ENCODE peak calls at places on chromosome 12, in ten cellular contexts. L, U, Q, C, K, V, J, M, A and D are unnamed samples. For H3K9me3, the result is how much of the 10 kb centered on the place peaks cover.

GRCh38 chr12:131222271-131223139 is 268.8 kb downstream of the ADGRD1 start:
- DNase-seq in M (no peak), V (peak), Q (no peak), J (no peak), A (peak), L (no peak), K (peak), C (no peak), U (no peak), D (no peak)

GRCh38 chr12:3680919-3681594 is 71.9 kb downstream of the CRACR2A start:
- DNase-seq in L (no peak), M (no peak), J (peak), Q (no peak), C (no peak), V (peak), U (peak), A (no peak), K (no peak), D (peak)

GRCh38 chr12:59425798-59426197 is 170.0 kb upstream of the SLC16A7 start:
- DNase-seq in C (no peak), L (no peak), U (no peak), V (no peak), Q (no peak), M (no peak), A (no peak), J (no peak), K (no peak), D (no peak)

GRCh38 chr12:95215925-95216324 is 1.3 kb downstream of the FGD6 start:
- DNase-seq in C (peak), A (no peak), K (no peak), V (no peak), L (peak), Q (no peak), J (no peak), U (no peak), M (no peak), D (no peak)

GRCh38 chr12:67002711-67003110 is 266.4 kb upstream of the CAND1 start:
- DNase-seq in J (no peak), V (no peak), Q (no peak), U (no peak), L (no peak), A (no peak), K (no peak), M (no peak), C (no peak), D (no peak)

GRCh38 chr12:114003286-114003685 is 37.2 kb upstream of the RBM19 start:
- DNase-seq in K (no peak), C (no peak), U (no peak), M (no peak), L (no peak), V (no peak), J (no peak), A (no peak), Q (no peak), D (no peak)

GRCh38 chr12:68113644-68114043 is 45.9 kb downstream of the IFNG start:
- DNase-seq in U (no peak), V (no peak), C (no peak), Q (no peak), M (no peak), K (no peak), A (no peak), L (no peak), J (no peak), D (no peak)

GRCh38 chr12:121773011-121773777 is 20.3 kb downstream of the RHOF start:
- DNase-seq in Q (peak), J (no peak), A (no peak), V (peak), U (peak), K (peak), C (peak), L (peak), M (peak), D (peak)

GRCh38 chr12:121826318-121826954 is 22.6 kb downstream of the SETD1B start:
- DNase-seq in K (no peak), Q (no peak), C (no peak), J (no peak), V (no peak), L (no peak), U (no peak), A (no peak), M (no peak), D (no peak)

GRCh38 chr12:90978117-90978770 is 23.3 kb upstream of the CCER1 start:
- DNase-seq in A (peak), K (no peak), V (no peak), J (no peak), C (peak), Q (no peak), U (no peak), L (peak), M (peak), D (no peak)

GRCh38 chr12:14664434-14665023 is 31.9 kb downstream of the GUCY2C start:
- DNase-seq in M (peak), L (peak), V (peak), U (peak), J (no peak), Q (no peak), A (no peak), C (peak), K (no peak), D (no peak)

GRCh38 chr12:100127766-100128508 is 14.7 kb downstream of the BLTP3B start:
- DNase-seq in U (no peak), A (no peak), V (peak), Q (no peak), K (no peak), C (no peak), L (peak), J (no peak), M (no peak), D (no peak)

GRCh38 chr12:66647034-66647691 is 31.7 kb downstream of the GRIP1 start:
- DNase-seq in V (no peak), Q (no peak), L (no peak), M (no peak), K (no peak), J (peak), C (no peak), U (no peak), A (no peak), D (no peak)

GRCh38 chr12:100652488-100652887 is 79.0 kb downstream of the GAS2L3 start:
- DNase-seq in C (no peak), U (no peak), Q (no peak), V (no peak), K (no peak), J (no peak), A (no peak), L (peak), M (no peak), D (no peak)

GRCh38 chr12:14955876-14956811 is 5.3 kb downstream of the ARHGDIB start:
- DNase-seq in V (no peak), M (no peak), Q (no peak), K (no peak), C (no peak), J (no peak), A (peak), U (no peak), L (no peak), D (no peak)

GRCh38 chr12:31031951-31032335 is 41.7 kb upstream of the DDX11 start:
- DNase-seq in M (no peak), C (no peak), Q (no peak), J (peak), L (no peak), U (no peak), A (no peak), V (no peak), K (no peak), D (no peak)

GRCh38 chr12:24861751-24862575 is 86.9 kb downstream of the BCAT1 start:
- DNase-seq in V (no peak), C (no peak), L (peak), Q (no peak), K (no peak), M (no peak), A (no peak), U (no peak), J (no peak), D (no peak)

GRCh38 chr12:88781909-88782308 is 201.6 kb upstream of the KITLG start:
- DNase-seq in L (no peak), V (no peak), Q (no peak), K (no peak), A (no peak), U (no peak), J (no peak), M (no peak), C (no peak), D (no peak)

GRCh38 chr12:12872934-12873275 is 18.5 kb upstream of the GPRC5A start:
- DNase-seq in V (no peak), C (no peak), K (no peak), A (no peak), L (no peak), J (no peak), U (no peak), M (no peak), Q (no peak), D (no peak)

GRCh38 chr12:122028601-122029560 is 7.2 kb downstream of the BCL7A start:
- DNase-seq in L (no peak), Q (no peak), A (peak), C (no peak), V (no peak), U (no peak), M (no peak), J (no peak), K (no peak), D (no peak)

GRCh38 chr12:110046451-110047187 is 1.7 kb downstream of the C12orf76 start:
- DNase-seq in L (peak), U (no peak), C (no peak), J (no peak), A (no peak), V (no peak), M (no peak), K (no peak), Q (no peak), D (no peak)

GRCh38 chr12:114668905-114669304 is 15.1 kb downstream of the TBX3 start:
- DNase-seq in J (no peak), U (no peak), K (no peak), M (no peak), C (no peak), Q (no peak), A (no peak), V (no peak), L (peak), D (no peak)

GRCh38 chr12:76586764-76587395 is 27.3 kb upstream of the OSBPL8 start:
- DNase-seq in A (no peak), V (peak), K (no peak), C (no peak), Q (no peak), J (no peak), L (peak), M (peak), U (no peak), D (no peak)

GRCh38 chr12:53782093-53782703 is 30.4 kb upstream of the CISTR start:
- DNase-seq in M (no peak), A (no peak), V (no peak), Q (no peak), K (no peak), U (no peak), J (no peak), C (no peak), L (no peak), D (no peak)

GRCh38 chr12:29149691-29150382 is 759 bp downstream of the FAR2 start:
- DNase-seq in M (peak), A (no peak), Q (no peak), K (peak), V (no peak), L (no peak), C (no peak), J (no peak), U (no peak), D (no peak)

GRCh38 chr12:22543246-22544037 is 900 bp downstream of the C2CD5 start:
- DNase-seq in K (peak), L (peak), A (peak), J (no peak), C (no peak), U (peak), V (peak), M (peak), Q (peak), D (peak)

GRCh38 chr12:109553471-109553870 is 19.8 kb downstream of the MMAB start:
- DNase-seq in U (no peak), V (no peak), Q (no peak), L (no peak), M (no peak), K (no peak), C (no peak), A (no peak), J (no peak), D (no peak)

GRCh38 chr12:60494249-60494648 is 898.4 kb downstream of the SLC16A7 start:
- DNase-seq in V (no peak), K (no peak), J (no peak), U (no peak), C (peak), A (no peak), M (peak), L (peak), Q (no peak), D (no peak)

GRCh38 chr12:19842116-19842515 is 402.8 kb downstream of the AEBP2 start:
- DNase-seq in J (no peak), M (no peak), U (no peak), Q (no peak), L (no peak), K (no peak), C (no peak), V (no peak), A (no peak), D (no peak)

GRCh38 chr12:42426733-42427132 is 100.8 kb downstream of the PPHLN1 start:
- DNase-seq in A (no peak), U (no peak), M (peak), Q (no peak), K (no peak), J (no peak), L (no peak), C (peak), V (no peak), D (no peak)

GRCh38 chr12:31003861-31004640 is 69.6 kb upstream of the DDX11 start:
- DNase-seq in L (no peak), A (no peak), K (no peak), J (no peak), Q (peak), U (no peak), C (no peak), V (no peak), M (no peak), D (no peak)

GRCh38 chr12:106030210-106031175 is 108.3 kb downstream of the NUAK1 start:
- DNase-seq in L (no peak), V (no peak), K (no peak), A (no peak), C (peak), J (peak), Q (no peak), U (no peak), M (no peak), D (no peak)

GRCh38 chr12:43912851-43913250 is 77.0 kb downstream of the TMEM117 start:
- DNase-seq in V (no peak), J (no peak), Q (no peak), C (no peak), K (no peak), L (no peak), U (no peak), M (no peak), A (no peak), D (no peak)

GRCh38 chr12:29428630-29429029 is 47.7 kb upstream of the ERGIC2 start:
- DNase-seq in U (no peak), A (peak), K (no peak), J (no peak), C (no peak), M (no peak), L (no peak), V (no peak), Q (no peak), D (no peak)

GRCh38 chr12:22459872-22460490 is 84.4 kb downstream of the C2CD5 start:
- DNase-seq in A (no peak), L (peak), M (peak), U (no peak), Q (no peak), J (no peak), K (no peak), C (peak), V (peak), D (no peak)

GRCh38 chr12:64757778-64758177 is 1.4 kb downstream of the GNS start:
- DNase-seq in C (no peak), Q (no peak), A (no peak), K (no peak), U (no peak), L (no peak), V (no peak), M (no peak), J (no peak), D (no peak)

GRCh38 chr12:47650469-47650868 is 55.4 kb downstream of the RPAP3 start:
- DNase-seq in Q (no peak), J (no peak), K (no peak), A (no peak), M (no peak), V (no peak), U (no peak), L (no peak), C (no peak), D (no peak)

GRCh38 chr12:105705765-105706164 is 375.3 kb downstream of the C12orf75 start:
- DNase-seq in C (peak), U (peak), J (no peak), M (peak), A (no peak), Q (no peak), V (peak), L (peak), K (no peak), D (peak)

GRCh38 chr12:115840159-115840558 is 437.3 kb downstream of the MED13L start:
- DNase-seq in C (peak), K (peak), L (peak), V (no peak), U (no peak), A (no peak), J (no peak), M (no peak), Q (no peak), D (no peak)
- TF ChIP-seq EP300 in C (peak), K (no peak), L (no peak), V (no peak), U (no peak), A (no peak), J (no peak), M (no peak), Q (no peak), D (no peak)

GRCh38 chr12:123828871-123829547 is 66.9 kb downstream of the DNAH10 start:
- DNase-seq in U (no peak), J (no peak), V (no peak), A (no peak), C (no peak), M (no peak), K (no peak), Q (no peak), L (peak), D (no peak)

GRCh38 chr12:123832052-123832451 is 70.0 kb downstream of the DNAH10 start:
- DNase-seq in A (no peak), V (no peak), U (no peak), Q (no peak), J (no peak), K (no peak), C (no peak), M (no peak), L (no peak), D (no peak)

GRCh38 chr12:123830675-123831074 is 68.6 kb downstream of the DNAH10 start:
- DNase-seq in V (no peak), C (no peak), A (no peak), M (no peak), J (no peak), U (no peak), K (no peak), Q (no peak), L (no peak), D (no peak)

GRCh38 chr12:123829561-123829960 is 67.5 kb downstream of the DNAH10 start:
- DNase-seq in C (no peak), K (no peak), Q (no peak), L (no peak), J (no peak), M (no peak), V (no peak), A (no peak), U (no peak), D (no peak)

GRCh38 chr12:123828120-123828519 is 66.0 kb downstream of the DNAH10 start:
- DNase-seq in J (no peak), L (no peak), U (no peak), A (no peak), Q (no peak), C (no peak), K (no peak), V (no peak), M (no peak), D (no peak)
- H3K9me3 ChIP-seq in J (under half), L (under half), U (under half), A (under half), Q (under half), C (under half), K (under half), V (under half), M (under half), D (under half)

GRCh38 chr12:78209851-78210493 is 379.3 kb downstream of the NAV3 start:
- DNase-seq in C (no peak), Q (no peak), A (no peak), L (no peak), U (no peak), V (no peak), K (no peak), J (no peak), M (no peak), D (no peak)
- TF ChIP-seq CTCF in C (no peak), Q (no peak), A (no peak), L (no peak), U (no peak), V (no peak), K (no peak), J (no peak), M (no peak), D (no peak)

GRCh38 chr12:80316141-80316700 is 127.8 kb upstream of the PTPRQ start:
- DNase-seq in K (no peak), U (no peak), A (no peak), J (no peak), L (no peak), C (no peak), Q (no peak), M (no peak), V (no peak), D (no peak)

GRCh38 chr12:80317899-80318298 is 126.1 kb upstream of the PTPRQ start:
- DNase-seq in A (no peak), K (no peak), U (no peak), Q (no peak), J (no peak), C (no peak), M (no peak), L (no peak), V (no peak), D (no peak)

GRCh38 chr12:80320121-80320678 is 123.8 kb upstream of the PTPRQ start:
- DNase-seq in V (no peak), C (no peak), J (no peak), Q (no peak), M (no peak), U (no peak), L (no peak), K (no peak), A (no peak), D (no peak)

GRCh38 chr12:80313184-80313583 is 130.9 kb upstream of the PTPRQ start:
- DNase-seq in Q (no peak), A (no peak), M (no peak), L (no peak), U (no peak), J (no peak), K (no peak), C (no peak), V (no peak), D (no peak)

GRCh38 chr12:80314741-80315140 is 129.3 kb upstream of the PTPRQ start:
- DNase-seq in U (no peak), J (no peak), A (no peak), Q (no peak), V (no peak), L (no peak), C (no peak), K (no peak), M (no peak), D (no peak)
- TF ChIP-seq EP300 in U (no peak), J (no peak), A (no peak), Q (no peak), V (no peak), L (no peak), C (no peak), K (no peak), M (no peak), D (no peak)

GRCh38 chr12:34286483-34286882 is 264.2 kb downstream of the ALG10 start:
- DNase-seq in J (no peak), L (no peak), Q (no peak), V (no peak), A (no peak), M (no peak), K (no peak), C (no peak), U (peak), D (no peak)
- H3K9me3 ChIP-seq in J (half or more), L (under half), Q (under half), V (under half), A (under half), M (under half), K (under half), C (under half), U (half or more), D (under half)